ENCODE peak calls at places on chromosome 12, in seven cellular contexts. One of them, this sample, is unnamed. For H3K36me3 and H3K4me1, the result is how much of the 10 kb centered on the place peaks cover.

GRCh38 chr12:47754881-47755280 is 3.8 kb downstream of the RAPGEF3 start:
- DNase-seq in ovary: no peak
- DNase-seq in suprapubic skin: no peak
- DNase-seq in tibial nerve: no peak
- DNase-seq in lung: peak
- DNase-seq in vagina: no peak
- DNase-seq in mesendoderm: no peak
- DNase-seq in this sample: no peak

GRCh38 chr12:32595251-32595650 is 83.8 kb upstream of the DNM1L start:
- DNase-seq in ovary: no peak
- DNase-seq in suprapubic skin: no peak
- DNase-seq in tibial nerve: no peak
- DNase-seq in lung: no peak
- DNase-seq in vagina: no peak
- DNase-seq in mesendoderm: no peak
- DNase-seq in this sample: no peak

GRCh38 chr12:123388218-123388947 is 4.5 kb downstream of the KMT5A start:
- DNase-seq in ovary: peak
- DNase-seq in suprapubic skin: peak
- DNase-seq in tibial nerve: peak
- DNase-seq in lung: peak
- DNase-seq in vagina: no peak
- DNase-seq in mesendoderm: peak
- DNase-seq in this sample: peak

GRCh38 chr12:62895351-62895750 is 39.6 kb downstream of the PPM1H start:
- DNase-seq in ovary: no peak
- DNase-seq in suprapubic skin: no peak
- DNase-seq in tibial nerve: no peak
- DNase-seq in lung: no peak
- DNase-seq in vagina: no peak
- DNase-seq in mesendoderm: no peak
- DNase-seq in this sample: no peak

GRCh38 chr12:88559772-88560171 is 20.5 kb downstream of the KITLG start:
- DNase-seq in ovary: no peak
- DNase-seq in suprapubic skin: no peak
- DNase-seq in tibial nerve: no peak
- DNase-seq in lung: no peak
- DNase-seq in vagina: no peak
- DNase-seq in mesendoderm: no peak
- DNase-seq in this sample: no peak

GRCh38 chr12:11724888-11725310 is 75.4 kb downstream of the ETV6 start:
- DNase-seq in ovary: no peak
- DNase-seq in suprapubic skin: no peak
- DNase-seq in tibial nerve: no peak
- DNase-seq in lung: no peak
- DNase-seq in vagina: no peak
- DNase-seq in mesendoderm: peak
- DNase-seq in this sample: no peak

GRCh38 chr12:8665729-8666128 is 3.1 kb upstream of the MFAP5 start:
- DNase-seq in ovary: no peak
- DNase-seq in suprapubic skin: no peak
- DNase-seq in tibial nerve: no peak
- DNase-seq in lung: no peak
- DNase-seq in vagina: no peak
- DNase-seq in mesendoderm: no peak
- DNase-seq in this sample: no peak

GRCh38 chr12:31008241-31008711 is 65.4 kb upstream of the DDX11 start:
- DNase-seq in ovary: no peak
- DNase-seq in suprapubic skin: peak
- DNase-seq in tibial nerve: no peak
- DNase-seq in lung: no peak
- DNase-seq in vagina: no peak
- DNase-seq in mesendoderm: peak
- DNase-seq in this sample: no peak

GRCh38 chr12:76784600-76785051 is 20.7 kb downstream of the ZDHHC17 start:
- DNase-seq in ovary: no peak
- DNase-seq in suprapubic skin: no peak
- DNase-seq in tibial nerve: no peak
- DNase-seq in lung: no peak
- DNase-seq in vagina: no peak
- DNase-seq in mesendoderm: peak
- DNase-seq in this sample: no peak

GRCh38 chr12:16075887-16076286 is 164.8 kb downstream of the DERA start:
- DNase-seq in ovary: no peak
- DNase-seq in suprapubic skin: no peak
- DNase-seq in tibial nerve: no peak
- DNase-seq in lung: no peak
- DNase-seq in vagina: no peak
- DNase-seq in mesendoderm: no peak
- DNase-seq in this sample: no peak

GRCh38 chr12:823043-823698 is 70.8 kb downstream of the WNK1 start:
- DNase-seq in ovary: no peak
- DNase-seq in suprapubic skin: no peak
- DNase-seq in tibial nerve: no peak
- DNase-seq in lung: no peak
- DNase-seq in vagina: no peak
- DNase-seq in mesendoderm: no peak
- DNase-seq in this sample: no peak

GRCh38 chr12:104672501-104673265 is 215.9 kb downstream of the CHST11 start:
- DNase-seq in ovary: no peak
- DNase-seq in suprapubic skin: no peak
- DNase-seq in tibial nerve: no peak
- DNase-seq in lung: no peak
- DNase-seq in vagina: no peak
- DNase-seq in mesendoderm: no peak
- DNase-seq in this sample: no peak

GRCh38 chr12:64798165-64798564 is 26.3 kb upstream of the TBC1D30 start:
- DNase-seq in ovary: no peak
- DNase-seq in suprapubic skin: no peak
- DNase-seq in tibial nerve: no peak
- DNase-seq in lung: no peak
- DNase-seq in vagina: no peak
- DNase-seq in mesendoderm: no peak
- DNase-seq in this sample: no peak
- H3K36me3 ChIP-seq in ovary: under half
- H3K36me3 ChIP-seq in suprapubic skin: under half
- H3K36me3 ChIP-seq in tibial nerve: under half
- H3K36me3 ChIP-seq in lung: under half
- H3K36me3 ChIP-seq in vagina: under half
- H3K36me3 ChIP-seq in mesendoderm: under half
- H3K36me3 ChIP-seq in this sample: under half

DNA sequence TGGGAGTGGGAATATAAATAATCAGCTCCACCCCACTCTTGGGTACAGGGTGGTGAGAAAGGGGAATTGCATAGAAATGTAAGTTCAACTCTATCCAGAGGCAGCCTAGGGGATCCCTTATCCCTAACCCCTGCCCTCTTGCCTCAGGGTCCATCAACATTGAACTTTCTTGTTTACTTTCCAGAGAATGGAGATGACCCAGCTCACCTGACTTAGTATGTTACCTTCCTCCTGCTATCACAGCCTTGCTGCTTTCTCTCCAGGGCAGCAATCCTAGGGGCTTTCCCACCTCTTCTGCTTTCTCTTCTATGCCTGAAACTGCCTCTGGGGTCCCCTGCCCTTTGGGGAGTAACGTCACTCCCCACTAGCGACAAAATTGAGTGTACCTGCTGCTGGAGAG is 2.7 kb downstream of the LRP1 start:
- DNase-seq in ovary: no peak
- DNase-seq in suprapubic skin: no peak
- DNase-seq in tibial nerve: no peak
- DNase-seq in lung: no peak
- DNase-seq in vagina: no peak
- DNase-seq in mesendoderm: no peak
- DNase-seq in this sample: no peak
- H3K4me3 ChIP-seq in ovary: peak
- H3K4me3 ChIP-seq in suprapubic skin: peak
- H3K4me3 ChIP-seq in tibial nerve: peak
- H3K4me3 ChIP-seq in lung: no peak
- H3K4me3 ChIP-seq in vagina: peak
- H3K4me3 ChIP-seq in mesendoderm: no peak
- H3K4me3 ChIP-seq in this sample: no peak

DNA sequence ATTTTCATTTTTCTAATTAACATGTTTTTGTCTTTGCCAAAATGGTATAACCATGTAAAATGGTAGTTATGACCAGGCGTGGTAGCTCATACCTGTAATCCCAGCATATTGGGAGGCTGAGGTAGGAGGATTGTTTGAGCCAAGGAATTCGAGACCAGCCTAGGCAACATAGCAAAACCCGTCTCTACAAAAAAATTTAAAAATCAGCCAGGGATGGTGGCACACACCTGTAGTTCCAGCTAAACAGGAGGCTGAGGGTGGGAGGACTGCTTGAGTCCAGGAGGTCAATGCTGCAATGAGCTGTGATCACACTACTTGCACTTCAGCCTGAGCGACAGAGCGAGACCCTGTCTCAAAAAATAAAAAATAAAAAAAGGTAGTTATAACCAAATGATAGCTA is 23.1 kb downstream of the PPTC7 start:
- DNase-seq in ovary: no peak
- DNase-seq in suprapubic skin: no peak
- DNase-seq in tibial nerve: no peak
- DNase-seq in lung: no peak
- DNase-seq in vagina: no peak
- DNase-seq in mesendoderm: no peak
- DNase-seq in this sample: no peak
- H3K4me1 ChIP-seq in ovary: under half
- H3K4me1 ChIP-seq in suprapubic skin: half or more
- H3K4me1 ChIP-seq in tibial nerve: under half
- H3K4me1 ChIP-seq in lung: under half
- H3K4me1 ChIP-seq in vagina: half or more
- H3K4me1 ChIP-seq in mesendoderm: under half
- H3K4me1 ChIP-seq in this sample: under half

GRCh38 chr12:49803693-49804450 is 24.3 kb downstream of the NCKAP5L start:
- DNase-seq in ovary: no peak
- DNase-seq in suprapubic skin: no peak
- DNase-seq in tibial nerve: no peak
- DNase-seq in lung: no peak
- DNase-seq in vagina: no peak
- DNase-seq in mesendoderm: no peak
- DNase-seq in this sample: no peak
- H3K36me3 ChIP-seq in ovary: under half
- H3K36me3 ChIP-seq in suprapubic skin: under half
- H3K36me3 ChIP-seq in tibial nerve: half or more
- H3K36me3 ChIP-seq in lung: under half
- H3K36me3 ChIP-seq in vagina: under half
- H3K36me3 ChIP-seq in mesendoderm: under half
- H3K36me3 ChIP-seq in this sample: under half

GRCh38 chr12:102965281-102966155 is 8.0 kb downstream of the ASCL1 start:
- DNase-seq in ovary: no peak
- DNase-seq in suprapubic skin: no peak
- DNase-seq in tibial nerve: no peak
- DNase-seq in lung: no peak
- DNase-seq in vagina: no peak
- DNase-seq in mesendoderm: no peak
- DNase-seq in this sample: no peak
- H3K4me3 ChIP-seq in ovary: no peak
- H3K4me3 ChIP-seq in suprapubic skin: peak
- H3K4me3 ChIP-seq in tibial nerve: peak
- H3K4me3 ChIP-seq in lung: no peak
- H3K4me3 ChIP-seq in vagina: no peak
- H3K4me3 ChIP-seq in mesendoderm: no peak
- H3K4me3 ChIP-seq in this sample: no peak

GRCh38 chr12:52926596-52927241 is 21.8 kb upstream of the KRT8 start:
- DNase-seq in ovary: no peak
- DNase-seq in suprapubic skin: no peak
- DNase-seq in tibial nerve: no peak
- DNase-seq in lung: no peak
- DNase-seq in vagina: no peak
- DNase-seq in mesendoderm: no peak
- DNase-seq in this sample: no peak

GRCh38 chr12:52921488-52922165 is 16.8 kb upstream of the KRT8 start:
- DNase-seq in ovary: no peak
- DNase-seq in suprapubic skin: no peak
- DNase-seq in tibial nerve: no peak
- DNase-seq in lung: no peak
- DNase-seq in vagina: no peak
- DNase-seq in mesendoderm: no peak
- DNase-seq in this sample: no peak

GRCh38 chr12:52927964-52928363 is 21.0 kb upstream of the KRT18 start:
- DNase-seq in ovary: no peak
- DNase-seq in suprapubic skin: no peak
- DNase-seq in tibial nerve: no peak
- DNase-seq in lung: no peak
- DNase-seq in vagina: no peak
- DNase-seq in mesendoderm: no peak
- DNase-seq in this sample: no peak

GRCh38 chr12:52925717-52926595 is 21.1 kb upstream of the KRT8 start:
- DNase-seq in ovary: no peak
- DNase-seq in suprapubic skin: no peak
- DNase-seq in tibial nerve: no peak
- DNase-seq in lung: peak
- DNase-seq in vagina: no peak
- DNase-seq in mesendoderm: peak
- DNase-seq in this sample: no peak

GRCh38 chr12:52924764-52925716 is 20.2 kb upstream of the KRT8 start:
- DNase-seq in ovary: no peak
- DNase-seq in suprapubic skin: no peak
- DNase-seq in tibial nerve: no peak
- DNase-seq in lung: no peak
- DNase-seq in vagina: no peak
- DNase-seq in mesendoderm: peak
- DNase-seq in this sample: no peak
- H3K4me1 ChIP-seq in ovary: under half
- H3K4me1 ChIP-seq in suprapubic skin: under half
- H3K4me1 ChIP-seq in tibial nerve: under half
- H3K4me1 ChIP-seq in lung: under half
- H3K4me1 ChIP-seq in vagina: under half
- H3K4me1 ChIP-seq in mesendoderm: under half
- H3K4me1 ChIP-seq in this sample: under half

GRCh38 chr12:12977231-12977630 is 22.8 kb downstream of the HEBP1 start:
- DNase-seq in ovary: no peak
- DNase-seq in suprapubic skin: no peak
- DNase-seq in tibial nerve: no peak
- DNase-seq in lung: no peak
- DNase-seq in vagina: no peak
- DNase-seq in mesendoderm: no peak
- DNase-seq in this sample: no peak

GRCh38 chr12:12979731-12980259 is 20.3 kb downstream of the HEBP1 start:
- DNase-seq in ovary: no peak
- DNase-seq in suprapubic skin: no peak
- DNase-seq in tibial nerve: no peak
- DNase-seq in lung: no peak
- DNase-seq in vagina: no peak
- DNase-seq in mesendoderm: peak
- DNase-seq in this sample: peak

GRCh38 chr12:12976366-12976765 is 23.7 kb downstream of the HEBP1 start:
- DNase-seq in ovary: no peak
- DNase-seq in suprapubic skin: no peak
- DNase-seq in tibial nerve: peak
- DNase-seq in lung: no peak
- DNase-seq in vagina: no peak
- DNase-seq in mesendoderm: no peak
- DNase-seq in this sample: no peak

GRCh38 chr12:12975322-12976077 is 23.5 kb upstream of the GPRC5D start:
- DNase-seq in ovary: no peak
- DNase-seq in suprapubic skin: no peak
- DNase-seq in tibial nerve: no peak
- DNase-seq in lung: no peak
- DNase-seq in vagina: no peak
- DNase-seq in mesendoderm: peak
- DNase-seq in this sample: peak

GRCh38 chr12:12979151-12979550 is 20.9 kb downstream of the HEBP1 start:
- DNase-seq in ovary: no peak
- DNase-seq in suprapubic skin: no peak
- DNase-seq in tibial nerve: no peak
- DNase-seq in lung: no peak
- DNase-seq in vagina: no peak
- DNase-seq in mesendoderm: no peak
- DNase-seq in this sample: no peak
- H3K36me3 ChIP-seq in ovary: under half
- H3K36me3 ChIP-seq in suprapubic skin: under half
- H3K36me3 ChIP-seq in tibial nerve: under half
- H3K36me3 ChIP-seq in lung: under half
- H3K36me3 ChIP-seq in vagina: under half
- H3K36me3 ChIP-seq in mesendoderm: under half
- H3K36me3 ChIP-seq in this sample: under half

This sample was measured in HAP-1.